ENCODE peak calls at places on chromosomes 12 and 14, in five cellular contexts. K, S, W, T and X are unnamed samples.

GRCh38 chr14:35052637-35053036 is 6.6 kb downstream of the FAM177A1 start:
- DNase-seq in K (no peak), W (no peak), S (no peak), T (no peak), X (no peak)

GRCh38 chr12:44015333-44015941 is 179.6 kb downstream of the TMEM117 start:
- DNase-seq in S (no peak), W (peak; percentile 77), T (no peak), K (no peak), X (no peak)

GRCh38 chr12:92139634-92140555 is 5.8 kb downstream of the BTG1 start:
- DNase-seq in W (peak; percentile 58), S (no peak), K (no peak), T (no peak), X (no peak)

GRCh38 chr12:114215766-114216165 is 190.2 kb downstream of the TBX5 start:
- DNase-seq in T (no peak), W (no peak), K (no peak), S (no peak), X (no peak)

GRCh38 chr12:42426733-42427132 is 100.8 kb downstream of the PPHLN1 start:
- DNase-seq in K (no peak), T (peak; percentile 51), S (no peak), W (peak; percentile 51), X (no peak)

GRCh38 chr14:61803755-61804154 is 41.5 kb downstream of the SNAPC1 start:
- DNase-seq in K (no peak), S (no peak), T (no peak), W (no peak), X (no peak)

GRCh38 chr14:95943699-95944098 is 67.1 kb downstream of the TUNAR start:
- DNase-seq in W (no peak), K (no peak), S (no peak), T (no peak), X (no peak)

GRCh38 chr14:65658202-65658601 is 245.7 kb downstream of the FUT8 start:
- DNase-seq in S (no peak), T (no peak), K (no peak), W (peak; percentile 5), X (no peak)

GRCh38 chr12:14952295-14952995 is 9.0 kb downstream of the ARHGDIB start:
- DNase-seq in K (no peak), W (peak; percentile 93), S (no peak), T (no peak), X (no peak)

GRCh38 chr14:72883963-72884362 is 9.9 kb downstream of the DPF3 start:
- DNase-seq in K (no peak), W (no peak), S (no peak), T (no peak), X (no peak)

GRCh38 chr12:53695148-53696138 is 19.6 kb upstream of the ATP5MC2 start:
- DNase-seq in T (no peak), S (no peak), W (peak; percentile 56), K (no peak), X (no peak)

GRCh38 chr12:124369901-124370378 is 75.0 kb downstream of the RFLNA start:
- DNase-seq in S (no peak), W (no peak), K (no peak), T (no peak), X (no peak)

GRCh38 chr14:55938249-55938791 is 179.9 kb upstream of the PELI2 start:
- DNase-seq in T (no peak), W (peak; percentile 21), K (peak; percentile 55), S (no peak), X (no peak)

GRCh38 chr12:4280351-4281163 is 7.0 kb downstream of the CCND2 start:
- DNase-seq in T (no peak), K (peak; percentile 81), W (peak; percentile 47), S (no peak), X (no peak)

GRCh38 chr12:68279227-68280054 is 26.0 kb upstream of the IL22 start:
- DNase-seq in T (no peak), S (no peak), K (no peak), W (peak; percentile 45), X (no peak)

GRCh38 chr14:62866376-62866775 is 178.9 kb downstream of the KCNH5 start:
- DNase-seq in S (no peak), K (no peak), W (no peak), T (no peak), X (no peak)

GRCh38 chr12:98591209-98591608 is 2.3 kb upstream of the SLC25A3 start:
- DNase-seq in T (no peak), S (no peak), K (no peak), W (peak; percentile 28), X (no peak)
- TF ChIP-seq CTCF in T (no peak), S (no peak), K (no peak), W (no peak), X (no peak)

GRCh38 chr12:104517880-104518279 is 61.1 kb downstream of the CHST11 start:
- DNase-seq in W (no peak), K (no peak), S (no peak), T (no peak), X (no peak)

GRCh38 chr12:104516821-104517220 is 60.1 kb downstream of the CHST11 start:
- DNase-seq in S (no peak), W (no peak), K (no peak), T (no peak), X (no peak)

GRCh38 chr12:104521731-104522130 is 65.0 kb downstream of the CHST11 start:
- DNase-seq in W (peak; percentile 31), T (no peak), S (peak; percentile 18), K (no peak), X (no peak)

GRCh38 chr12:104520242-104520900 is 63.6 kb downstream of the CHST11 start:
- DNase-seq in T (no peak), K (no peak), S (no peak), W (no peak), X (no peak)

DNA sequence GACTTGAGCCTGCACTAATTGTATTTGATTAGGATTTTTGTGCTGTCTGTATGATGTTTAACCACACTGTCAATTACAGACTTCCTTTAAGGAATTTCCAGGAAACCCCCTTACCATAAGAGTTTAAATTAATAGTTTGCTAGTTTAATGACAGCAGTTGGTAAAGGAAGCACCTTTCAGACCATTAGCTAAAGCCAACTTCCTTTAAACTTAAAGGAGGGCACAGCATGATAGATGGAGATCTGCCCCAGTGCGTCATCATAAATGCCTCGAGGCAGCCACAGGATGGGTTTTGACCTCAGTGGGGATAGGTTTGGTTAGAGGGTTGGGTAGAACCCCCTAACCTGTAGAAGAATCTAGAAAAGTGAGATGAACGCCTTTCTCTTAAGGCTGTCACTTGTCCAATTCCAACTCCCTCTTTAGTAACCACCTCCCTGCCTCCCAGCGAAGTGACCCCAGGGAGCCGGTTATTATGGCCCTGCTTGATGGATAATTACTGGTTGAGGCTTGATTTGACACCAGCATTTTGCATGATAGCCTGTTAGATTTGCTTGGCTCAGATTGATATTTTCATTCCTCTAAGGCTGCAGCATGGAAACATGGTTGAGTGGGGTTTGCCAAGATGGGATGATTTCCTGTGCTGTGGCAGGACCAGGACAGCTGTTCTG is 62.6 kb downstream of the CHST11 start:
- DNase-seq in S (no peak), K (no peak), W (no peak), T (no peak), X (no peak)
- H3K4me3 ChIP-seq in S (peak overlapping the region; percentile 5), K (no peak overlapping the region), W (no peak overlapping the region), T (no peak overlapping the region), X (no peak overlapping the region)

GRCh38 chr14:92951912-92952471 is 29.0 kb downstream of the CHGA start:
- DNase-seq in K (peak; percentile 82), W (peak; percentile 62), S (peak; percentile 36), T (peak; percentile 83), X (peak; percentile 83)
- H3K36me3 ChIP-seq in K (peaks cover 32% of the 10 kb centered on the region), W (no peaks in the 10 kb centered on the region), S (peaks cover 7% of the 10 kb centered on the region), T (peaks cover 81% of the 10 kb centered on the region), X (peaks cover 5% of the 10 kb centered on the region)

GRCh38 chr12:19757317-19757877 is 318.1 kb downstream of the AEBP2 start:
- DNase-seq in T (no peak), S (no peak), K (no peak), W (peak; percentile 60), X (no peak)
- TF ChIP-seq CTCF in T (peak; percentile 62), S (peak; percentile 35), K (peak; percentile 80), W (peak; percentile 70), X (peak; percentile 61)

DNA sequence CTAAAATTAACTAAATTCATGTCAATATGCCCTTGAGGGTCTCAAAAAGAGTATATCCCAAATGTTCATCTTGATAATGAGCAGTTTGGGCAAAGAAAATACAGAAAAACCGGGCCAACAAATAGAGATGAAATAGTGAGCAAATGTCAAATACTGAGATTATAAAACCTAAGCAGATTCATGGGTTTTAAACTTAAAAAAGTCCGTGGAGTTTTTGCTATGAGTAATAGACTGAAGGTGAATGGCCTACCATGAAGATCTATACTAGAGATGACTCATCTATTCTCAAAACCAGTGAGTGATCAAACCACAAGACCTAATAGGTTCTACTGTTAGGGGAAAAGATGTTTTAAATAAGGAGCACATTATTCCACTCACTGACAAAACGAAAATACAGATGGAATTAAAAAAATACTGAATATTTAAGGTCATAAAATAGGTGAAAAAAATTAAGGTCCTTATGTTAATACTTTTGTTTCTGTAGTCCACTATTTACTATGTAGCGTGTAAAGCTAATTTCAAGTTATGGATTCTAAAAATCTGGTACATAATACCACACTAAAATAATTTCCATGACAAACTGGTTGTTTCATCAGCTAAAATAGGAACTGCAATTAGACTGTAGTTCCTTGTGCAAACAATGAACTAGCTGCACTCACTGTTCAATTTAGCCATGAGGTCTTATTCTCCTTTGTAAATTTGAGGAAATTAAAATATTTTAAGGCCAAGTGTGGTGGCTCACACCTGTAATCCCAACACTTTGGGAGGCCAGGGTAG is 5.0 kb downstream of the HNRNPC start:
- DNase-seq in T (no peak), S (no peak), W (peak; percentile 74), K (no peak), X (no peak)
- H3K4me3 ChIP-seq in T (no peak overlapping the region), S (peak overlapping the region; percentile 5), W (peak overlapping the region; percentile 3), K (peak overlapping the region; percentile 15), X (no peak overlapping the region)

DNA sequence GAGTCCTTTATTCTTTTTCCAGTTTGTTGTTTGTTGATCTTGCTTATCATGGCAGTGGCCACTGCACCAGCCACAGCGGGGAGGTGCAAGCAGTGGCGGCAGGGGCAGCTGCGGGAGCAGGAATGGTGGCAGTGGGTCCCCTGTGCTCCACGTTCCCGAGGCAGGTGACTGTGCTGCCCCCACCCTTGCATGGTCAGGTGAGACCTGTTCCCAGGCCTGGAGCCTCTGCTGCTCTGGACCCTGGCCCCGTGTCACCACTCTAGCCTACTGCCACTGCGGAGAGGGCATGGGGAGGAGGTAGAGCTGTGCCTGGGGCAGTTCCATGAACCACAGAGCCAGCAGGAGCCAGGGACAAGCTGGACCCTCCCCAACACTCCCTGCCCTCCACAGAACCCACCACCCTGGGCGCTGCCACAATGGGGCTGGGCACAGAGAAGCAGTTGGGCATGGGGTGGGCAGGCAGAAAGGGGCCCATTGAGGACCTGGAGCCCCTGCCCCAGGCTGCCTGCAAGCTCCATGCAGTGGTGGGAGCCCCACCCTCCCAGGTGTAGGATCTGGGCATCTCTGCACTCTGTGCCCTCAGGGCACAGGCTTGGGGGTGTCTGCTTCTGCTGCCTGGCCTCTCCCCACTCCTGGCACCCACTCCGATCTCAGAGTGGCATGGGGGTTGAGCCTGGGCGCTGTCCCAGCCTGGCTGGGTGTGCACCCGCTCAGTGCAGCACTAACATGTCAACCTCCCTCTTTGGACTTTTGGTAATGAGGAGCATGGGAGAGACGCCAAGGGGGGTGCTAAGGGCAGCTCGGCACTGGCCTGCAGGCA is 23.1 kb upstream of the WDR20 start:
- DNase-seq in K (no peak), W (no peak), S (no peak), T (no peak), X (no peak)
- H3K36me3 ChIP-seq in K (peaks cover 8% of the 10 kb centered on the region), W (no peaks in the 10 kb centered on the region), S (no peaks in the 10 kb centered on the region), T (no peaks in the 10 kb centered on the region), X (no peaks in the 10 kb centered on the region)

DNA sequence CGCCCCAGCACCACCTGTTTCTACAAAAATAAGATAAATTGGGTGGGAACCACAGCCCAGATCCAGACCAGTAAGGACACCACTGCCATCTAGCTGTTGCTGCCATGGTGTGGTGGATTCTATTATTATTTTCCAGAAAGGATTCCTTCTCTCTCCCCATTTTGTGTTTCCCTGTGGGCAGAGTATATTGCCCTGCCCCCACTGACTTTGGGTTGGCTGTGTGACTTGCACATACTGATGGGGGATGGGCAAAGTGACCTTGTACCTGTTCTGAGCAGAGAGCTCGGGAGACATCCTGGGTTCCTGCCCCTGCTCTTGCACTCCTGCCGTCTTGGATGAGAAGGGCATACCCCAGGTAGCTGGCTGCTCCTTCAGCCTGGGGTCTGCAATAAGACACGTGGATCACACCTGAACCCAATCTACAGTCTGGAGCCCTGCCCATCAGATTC is 24.3 kb downstream of the MOAP1 start:
- DNase-seq in W (no peak), S (no peak), T (no peak), K (no peak), X (peak; percentile 28)
- TF ChIP-seq CTCF in W (peak; percentile 49), S (no peak), T (no peak), K (peak; percentile 49), X (peak; percentile 41)